ENCODE peak calls at places on chromosomes 12 and 14, in five cellular contexts. R is SJSA1; Q is upper lobe of right lung; N is stomach; L is CD8-positive, alpha-beta memory T cell. T is an unnamed sample. For H3K36me3, the result is how much of the 10 kb centered on the place peaks cover.

GRCh38 chr12:89245090-89245489 is 107.2 kb downstream of the DUSP6 start:
- DNase-seq in R (no peak), Q (no peak), N (no peak), L (peak), T (peak)

GRCh38 chr12:22759769-22760674 is 135.1 kb downstream of the ETNK1 start:
- DNase-seq in R (no peak), Q (no peak), N (no peak), L (no peak), T (no peak)

GRCh38 chr14:79062226-79062625 is 892.1 kb downstream of the NRXN3 start:
- DNase-seq in R (no peak), Q (no peak), N (no peak), L (no peak), T (no peak)

GRCh38 chr14:77622562-77622961 is 6.1 kb upstream of the SPTLC2 start:
- DNase-seq in R (no peak), Q (peak), N (peak), L (no peak), T (no peak)

GRCh38 chr12:103924761-103925641 is 5.2 kb upstream of the HSP90B1 start:
- DNase-seq in R (peak), Q (no peak), N (no peak), L (peak), T (peak)

GRCh38 chr12:26971963-26972362 is 33.7 kb downstream of the FGFR1OP2 start:
- DNase-seq in R (no peak), Q (no peak), N (no peak), L (peak), T (peak)

GRCh38 chr14:106455026-106455425 is 928.6 kb downstream of the TMEM121 start:
- DNase-seq in R (no peak), Q (no peak), N (no peak), L (no peak), T (no peak)

GRCh38 chr12:79515526-79515935 is 175.2 kb downstream of the PAWR start:
- DNase-seq in R (no peak), Q (no peak), N (no peak), L (no peak), T (no peak)

GRCh38 chr12:74646831-74647230 is 109.2 kb downstream of the ATXN7L3B start:
- DNase-seq in R (no peak), Q (no peak), N (no peak), L (no peak), T (no peak)

GRCh38 chr12:48978741-48979601 is 849 bp downstream of the WNT1 start:
- DNase-seq in R (no peak), Q (no peak), N (no peak), L (no peak), T (no peak)

GRCh38 chr14:101215266-101215665 is 311.7 kb upstream of the RTL1 start:
- DNase-seq in R (no peak), Q (no peak), N (no peak), L (no peak), T (no peak)

GRCh38 chr12:5796171-5797091 is 148.6 kb downstream of the ANO2 start:
- DNase-seq in R (peak), Q (peak), N (peak), L (no peak), T (no peak)

GRCh38 chr12:65739606-65740005 is 84.7 kb upstream of the HMGA2 start:
- DNase-seq in R (no peak), Q (no peak), N (no peak), L (no peak), T (no peak)

GRCh38 chr14:77046706-77047105 is 18.2 kb upstream of the IRF2BPL start:
- DNase-seq in R (no peak), Q (no peak), N (no peak), L (no peak), T (no peak)

GRCh38 chr12:7899755-7900154 is 27.0 kb upstream of the SLC2A14 start:
- DNase-seq in R (no peak), Q (peak), N (no peak), L (no peak), T (no peak)

GRCh38 chr12:32264995-32265394 is 134.4 kb upstream of the FGD4 start:
- DNase-seq in R (no peak), Q (no peak), N (no peak), L (no peak), T (no peak)

GRCh38 chr14:52776816-52777215 is 14.6 kb downstream of the GNPNAT1 start:
- DNase-seq in R (no peak), Q (no peak), N (no peak), L (no peak), T (peak)

GRCh38 chr14:23555882-23556699 is at the start of gene THTPA:
- DNase-seq in R (peak), Q (peak), N (peak), L (peak), T (peak)

GRCh38 chr12:14262771-14263511 is 102.5 kb upstream of the ATF7IP start:
- DNase-seq in R (no peak), Q (no peak), N (no peak), L (no peak), T (no peak)

GRCh38 chr12:464484-465267 is 4.9 kb downstream of the B4GALNT3 start:
- DNase-seq in R (no peak), Q (no peak), N (peak), L (no peak), T (no peak)

GRCh38 chr14:72782182-72782508 is 111.8 kb downstream of the DPF3 start:
- DNase-seq in R (no peak), Q (no peak), N (no peak), L (no peak), T (no peak)

GRCh38 chr14:72780771-72781170 is 113.1 kb downstream of the DPF3 start:
- DNase-seq in R (no peak), Q (no peak), N (no peak), L (no peak), T (no peak)

GRCh38 chr14:72783741-72784140 is 110.2 kb downstream of the DPF3 start:
- DNase-seq in R (no peak), Q (no peak), N (no peak), L (no peak), T (no peak)

GRCh38 chr14:72781476-72782181 is 112.3 kb downstream of the DPF3 start:
- DNase-seq in R (peak), Q (no peak), N (no peak), L (no peak), T (no peak)

DNA sequence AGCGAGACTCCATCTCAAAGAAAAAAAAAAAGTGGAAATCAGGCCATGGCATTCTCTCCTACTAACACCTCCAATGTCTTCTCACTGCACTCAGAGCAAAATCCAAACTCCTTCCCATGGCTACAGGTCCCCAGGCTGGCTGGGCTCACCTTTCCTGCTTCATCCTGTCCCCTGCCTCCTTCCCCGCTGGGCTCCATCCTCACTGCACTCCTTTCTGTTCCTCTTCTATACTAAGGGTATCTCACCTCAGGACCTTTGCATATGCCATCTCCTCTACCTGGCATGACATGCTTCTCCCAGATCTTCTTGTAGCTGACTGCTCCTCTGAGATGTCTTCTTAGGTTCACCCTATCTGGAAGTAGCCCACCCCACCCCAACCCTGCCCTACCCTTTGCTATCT is 111.1 kb downstream of the DPF3 start:
- DNase-seq in R (no peak), Q (no peak), N (no peak), L (no peak), T (no peak)
- H3K36me3 ChIP-seq in R (under half), Q (under half), N (under half), L (under half), T (under half)

GRCh38 chr14:64212666-64213065 is 81.5 kb downstream of the ESR2 start:
- DNase-seq in R (no peak), Q (no peak), N (no peak), L (no peak), T (no peak)
- H3K36me3 ChIP-seq in R (under half), Q (half or more), N (half or more), L (half or more), T (half or more)

DNA sequence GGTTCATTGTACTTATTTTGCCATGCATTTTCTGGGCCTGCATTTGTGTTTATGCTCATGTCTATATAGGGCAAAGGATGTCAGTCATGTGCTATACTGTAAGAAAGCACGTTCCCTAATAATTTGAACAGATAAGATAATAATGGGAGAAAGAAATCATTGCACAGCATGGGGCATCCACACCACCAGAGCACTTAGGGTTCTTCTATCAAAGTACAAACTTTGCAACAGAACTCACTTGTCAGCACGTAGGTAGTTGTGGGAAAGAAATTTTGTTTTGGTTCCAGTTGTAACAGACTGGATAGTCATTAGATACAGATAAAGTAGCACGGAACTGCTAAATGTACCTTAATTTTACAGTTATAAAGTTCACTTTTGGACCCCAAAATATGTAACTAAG is 10.1 kb downstream of the PPP1CC start:
- DNase-seq in R (no peak), Q (no peak), N (no peak), L (no peak), T (no peak)
- H3K36me3 ChIP-seq in R (half or more), Q (half or more), N (half or more), L (under half), T (half or more)

GRCh38 chr12:112875608-112876007 is 31.2 kb upstream of the OAS1 start:
- DNase-seq in R (no peak), Q (no peak), N (no peak), L (no peak), T (no peak)

GRCh38 chr12:112869778-112870177 is 37.0 kb upstream of the OAS1 start:
- DNase-seq in R (no peak), Q (no peak), N (no peak), L (no peak), T (no peak)

GRCh38 chr12:112869091-112869490 is 37.7 kb upstream of the OAS1 start:
- DNase-seq in R (no peak), Q (no peak), N (no peak), L (no peak), T (no peak)

GRCh38 chr12:112868459-112869041 is 38.2 kb upstream of the OAS1 start:
- DNase-seq in R (no peak), Q (no peak), N (no peak), L (no peak), T (no peak)

DNA sequence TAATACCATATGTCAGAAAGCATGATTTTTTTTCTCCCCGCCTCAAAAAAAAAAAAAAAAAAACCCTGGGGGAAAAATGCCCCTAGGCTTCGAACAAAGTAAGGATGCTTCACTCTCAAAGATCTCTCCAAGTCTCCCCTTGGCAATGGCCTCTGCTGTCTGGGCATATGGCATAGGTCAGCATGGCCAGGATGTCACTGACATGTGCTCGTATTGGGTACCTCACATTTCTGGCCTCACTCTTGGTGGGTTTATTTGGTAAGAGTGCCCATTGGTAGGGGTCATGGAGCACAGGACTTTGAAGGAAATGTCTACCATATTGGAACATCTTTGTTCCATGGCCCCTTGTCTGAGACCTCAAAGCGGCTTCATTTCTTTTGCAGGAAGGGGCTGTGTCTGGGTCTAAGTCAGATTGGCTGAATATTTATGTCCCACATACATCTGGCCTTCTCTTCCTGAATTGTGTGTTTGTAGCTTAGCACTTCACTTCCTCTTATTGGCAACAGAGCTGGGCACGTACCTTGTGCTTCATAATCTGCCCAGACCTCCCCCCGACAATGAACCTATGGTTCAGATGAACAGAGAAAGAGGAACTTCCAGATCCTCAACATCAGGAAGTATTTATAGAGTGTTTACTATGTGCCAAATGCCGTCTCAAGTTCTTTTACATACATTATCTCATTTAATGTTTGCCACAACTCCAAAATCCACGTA is 36.3 kb upstream of the OAS1 start:
- DNase-seq in R (no peak), Q (no peak), N (no peak), L (no peak), T (no peak)
- H3K36me3 ChIP-seq in R (under half), Q (under half), N (under half), L (under half), T (under half)

GRCh38 chr14:69664865-69665526 is 53.6 kb downstream of the SUSD6 start:
- DNase-seq in R (no peak), Q (no peak), N (no peak), L (no peak), T (no peak)

GRCh38 chr14:69664190-69664742 is 52.9 kb downstream of the SUSD6 start:
- DNase-seq in R (no peak), Q (no peak), N (no peak), L (no peak), T (no peak)

GRCh38 chr14:69661194-69661537 is 49.8 kb downstream of the SUSD6 start:
- DNase-seq in R (no peak), Q (no peak), N (no peak), L (no peak), T (no peak)

GRCh38 chr14:69662636-69663321 is 51.4 kb downstream of the SUSD6 start:
- DNase-seq in R (peak), Q (no peak), N (no peak), L (no peak), T (no peak)

DNA sequence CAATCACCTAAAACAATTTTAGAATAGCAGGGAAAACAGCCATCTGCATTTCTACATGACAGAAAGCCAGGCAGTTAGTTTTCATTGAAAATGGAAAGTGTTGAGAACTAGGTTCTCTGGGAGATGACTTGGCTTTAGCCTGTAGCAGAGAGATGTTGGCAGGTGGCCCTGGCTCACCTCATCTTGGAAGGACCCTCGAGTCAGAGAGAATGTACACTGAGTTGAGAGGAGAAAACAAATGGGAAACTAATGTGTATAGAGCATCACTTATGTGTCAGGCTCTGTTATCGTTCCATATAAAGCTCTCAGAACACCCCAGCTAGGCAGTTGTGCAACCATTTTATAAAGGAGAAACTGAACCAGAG is 51.9 kb downstream of the SUSD6 start:
- DNase-seq in R (no peak), Q (no peak), N (no peak), L (no peak), T (no peak)
- H3K36me3 ChIP-seq in R (under half), Q (under half), N (under half), L (under half), T (under half)

DNA sequence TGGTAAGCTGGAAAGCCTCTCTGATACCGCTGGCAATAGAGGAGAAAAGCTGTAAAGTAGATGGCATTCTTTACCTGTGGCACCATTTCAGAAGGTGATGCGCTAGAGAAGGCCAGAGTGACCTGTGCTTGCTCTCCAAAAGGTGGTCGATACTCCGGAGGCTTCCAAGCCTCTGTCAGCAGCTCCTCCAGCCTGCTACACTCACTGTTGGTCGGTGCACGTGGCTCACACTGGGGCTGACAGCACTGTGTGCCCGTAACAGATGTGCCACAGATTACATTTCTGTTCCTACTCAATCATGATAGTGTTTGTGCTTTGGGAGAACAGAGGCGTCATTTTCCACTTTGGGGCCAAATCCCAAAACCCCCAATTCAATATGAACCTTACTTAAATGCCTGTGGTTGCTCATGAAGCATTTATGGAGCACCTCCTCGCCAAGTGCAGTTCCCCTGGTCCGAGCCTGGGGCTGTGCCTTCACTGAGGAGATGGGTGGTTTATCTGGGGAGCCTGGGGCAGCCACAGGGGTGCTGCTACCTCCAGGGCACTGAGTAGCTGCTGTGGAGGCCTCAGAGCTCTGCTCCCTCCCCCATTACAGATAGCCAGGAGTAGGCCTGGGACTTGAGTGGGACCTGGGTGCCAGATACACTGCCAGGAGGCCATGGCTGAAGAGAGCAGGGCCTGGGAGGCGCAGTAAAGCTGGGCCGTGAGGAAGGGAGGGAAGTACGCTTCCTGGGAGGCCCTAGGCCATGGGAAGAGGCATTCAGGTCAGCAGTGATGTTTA is 26.8 kb downstream of the CCNK start:
- DNase-seq in R (no peak), Q (no peak), N (no peak), L (no peak), T (no peak)
- H3K36me3 ChIP-seq in R (half or more), Q (half or more), N (half or more), L (half or more), T (half or more)

DNA sequence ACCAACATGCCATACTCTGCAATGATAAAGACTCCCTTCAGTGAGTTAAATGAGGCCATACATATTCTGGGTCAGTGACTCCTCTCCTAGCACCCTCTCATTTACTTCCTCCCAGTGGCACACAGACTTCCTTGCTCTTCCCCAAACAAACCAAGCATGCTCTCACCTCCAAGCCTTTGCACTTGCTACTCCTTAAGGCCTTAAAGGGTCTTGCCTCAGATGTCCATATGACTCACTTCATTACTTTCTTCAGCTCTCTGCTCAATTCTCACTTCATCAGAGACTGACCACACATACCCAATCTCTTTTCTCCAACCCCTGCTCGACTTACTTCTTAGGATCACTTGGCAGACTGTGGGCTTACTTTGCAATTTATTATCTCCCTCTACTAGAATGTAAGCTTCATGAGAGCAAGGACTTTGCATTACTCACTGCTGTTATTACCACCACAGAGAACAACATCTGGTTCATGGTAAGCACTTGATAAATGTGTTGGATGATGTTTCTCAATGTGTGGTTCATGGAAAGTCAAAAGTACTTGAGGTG is 22.8 kb downstream of the DDX24 start:
- DNase-seq in R (no peak), Q (no peak), N (no peak), L (no peak), T (no peak)
- H3K36me3 ChIP-seq in R (half or more), Q (half or more), N (half or more), L (half or more), T (half or more)

DNA sequence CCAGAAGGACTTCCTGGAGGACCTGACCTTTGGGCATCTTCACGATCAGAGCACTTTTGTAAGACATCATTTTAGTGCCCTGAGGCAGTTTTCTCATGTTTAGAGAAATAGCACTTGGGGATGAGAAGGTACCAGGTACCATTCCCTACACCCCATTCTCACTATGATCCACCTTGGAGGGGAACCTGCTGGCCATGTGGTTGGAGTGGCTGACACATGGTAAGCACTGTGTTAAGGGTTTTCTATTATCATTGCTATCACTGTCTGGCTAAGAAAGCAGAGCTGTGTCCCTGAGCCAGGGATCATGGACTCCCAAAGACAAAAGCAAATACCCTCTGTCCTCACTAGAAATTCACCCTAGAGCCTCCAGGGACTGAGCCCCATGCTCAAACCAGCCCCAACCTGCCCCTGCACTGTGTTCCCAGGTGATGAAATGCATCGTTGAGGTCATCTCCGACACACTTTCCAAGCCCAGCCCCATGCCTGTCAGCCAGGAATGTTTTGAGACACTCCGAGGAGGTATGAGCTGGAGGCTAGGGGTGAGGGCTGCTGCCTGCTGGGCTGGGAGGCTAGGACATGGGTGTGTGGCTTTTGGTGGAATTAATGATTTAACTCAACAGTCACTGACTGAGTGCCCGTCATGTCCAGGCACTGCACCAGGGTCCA is 3.4 kb downstream of the CHGA start:
- DNase-seq in R (no peak), Q (no peak), N (no peak), L (no peak), T (no peak)
- H3K36me3 ChIP-seq in R (under half), Q (under half), N (under half), L (under half), T (under half)